ENCODE peak calls at places on chromosome 16, in seven cellular contexts. J, R, G, C, Q, F and A are unnamed samples.

GRCh38 chr16:21167360-21167759 is 8.9 kb downstream of the LDAF1 start:
- DNase-seq in J (peak), G (no peak), R (no peak), Q (no peak), F (no peak), C (peak), A (no peak)

GRCh38 chr16:55665511-55665910 is 9.7 kb downstream of the SLC6A2 start:
- DNase-seq in C (no peak), Q (no peak), R (no peak), F (no peak), G (no peak), J (no peak), A (no peak)

GRCh38 chr16:54879681-54880080 is 51.0 kb upstream of the IRX5 start:
- DNase-seq in F (no peak), G (no peak), R (no peak), C (no peak), J (peak), Q (no peak), A (no peak)

GRCh38 chr16:28531777-28532744 is 6.7 kb downstream of the NUPR1 start:
- DNase-seq in C (peak), Q (no peak), G (peak), F (peak), R (no peak), J (peak), A (peak)

GRCh38 chr16:1913327-1914083 is 4.7 kb downstream of the HS3ST6 start:
- DNase-seq in C (no peak), R (peak), F (no peak), G (no peak), J (no peak), Q (no peak), A (no peak)

GRCh38 chr16:75837681-75838080 is 111.4 kb upstream of the CPHXL start:
- DNase-seq in G (peak), C (no peak), F (no peak), Q (no peak), R (no peak), J (no peak), A (no peak)

GRCh38 chr16:85767569-85767968 is 16.7 kb upstream of the C16orf74 start:
- DNase-seq in Q (no peak), F (no peak), G (no peak), C (peak), J (peak), R (no peak), A (no peak)

GRCh38 chr16:87369796-87370719 is 13.5 kb downstream of the FBXO31 start:
- DNase-seq in G (no peak), Q (no peak), C (no peak), F (no peak), J (no peak), R (no peak), A (no peak)

GRCh38 chr16:88650749-88651275 is at the start of gene CYBA:
- DNase-seq in R (no peak), J (peak), C (peak), Q (peak), F (peak), G (peak), A (peak)